ENCODE peak calls at places on chromosome 9, in nine cellular contexts. F is NCI-H2171 treated with DMSO at 0.1 percent for 48 hours; H is T-helper 22 cell; D is cardiac muscle cell; B is RCC 7860; M is activated CD8-positive, alpha-beta memory T cell treated with anti-CD3 and anti-CD28 coated beads, Interleukin-2, amount 50 U/mL, for 4 hours; J is EL; W is H4; X is tibial nerve. Q is an unnamed sample.

GRCh38 chr9:96255698-96256097 is 46.3 kb downstream of the HSD17B3 start:
- DNase-seq in W (no peak), D (no peak), M (no peak), J (no peak), X (no peak), H (no peak), B (no peak), F (no peak), Q (no peak)

GRCh38 chr9:95766906-95767305 is 108.6 kb upstream of the ERCC6L2 start:
- DNase-seq in M (no peak), F (no peak), J (no peak), H (no peak), X (no peak), D (no peak), B (no peak), W (no peak), Q (no peak)

GRCh38 chr9:72749276-72749675 is 203.6 kb downstream of the ALDH1A1 start:
- DNase-seq in W (no peak), H (no peak), M (no peak), D (no peak), F (no peak), B (no peak), X (no peak), J (no peak), Q (no peak)

GRCh38 chr9:115952667-115953316 is 200.8 kb upstream of the PAPPA start:
- DNase-seq in J (peak; percentile 86), M (no peak), W (peak; percentile 41), B (no peak), H (no peak), F (no peak), X (no peak), D (peak; percentile 50), Q (no peak)

GRCh38 chr9:127767405-127767804 is 11.1 kb downstream of the SH2D3C start:
- DNase-seq in F (peak; percentile 87), X (no peak), B (no peak), J (no peak), W (no peak), M (no peak), D (no peak), H (no peak), Q (no peak)

GRCh38 chr9:117343416-117343815 is 71.4 kb downstream of the ASTN2 start:
- DNase-seq in J (peak; percentile 10), W (no peak), X (no peak), M (no peak), H (no peak), D (peak; percentile 4), F (no peak), B (peak; percentile 19), Q (no peak)

GRCh38 chr9:71487046-71487445 is 281.3 kb downstream of the CEMIP2 start:
- DNase-seq in J (peak; percentile 8), M (no peak), F (no peak), D (peak; percentile 4), H (no peak), B (no peak), X (peak; percentile 19), W (no peak), Q (no peak)

GRCh38 chr9:95477441-95477840 is 39.3 kb downstream of the PTCH1 start:
- DNase-seq in J (no peak), W (no peak), H (no peak), M (no peak), B (no peak), F (no peak), X (no peak), D (no peak), Q (peak; percentile 67)

GRCh38 chr9:37466037-37466709 is 923 bp upstream of the ZBTB5 start:
- DNase-seq in X (peak; percentile 17), M (peak; percentile 24), F (peak; percentile 2), J (peak; percentile 91), B (peak; percentile 82), D (peak; percentile 93), H (peak; percentile 13), W (peak; percentile 86), Q (peak; percentile 31)

GRCh38 chr9:110095238-110095637 is 112.7 kb downstream of the C9orf152 start:
- DNase-seq in B (no peak), J (no peak), H (no peak), F (peak; percentile 29), X (no peak), D (peak; percentile 80), M (no peak), W (no peak), Q (peak; percentile 8)

GRCh38 chr9:37760416-37761165 is 7.0 kb downstream of the TRMT10B start:
- DNase-seq in B (peak; percentile 39), M (no peak), X (no peak), D (peak; percentile 38), J (peak; percentile 76), F (no peak), H (no peak), W (no peak), Q (no peak)

GRCh38 chr9:12640021-12640587 is 53.1 kb upstream of the TYRP1 start:
- DNase-seq in D (peak; percentile 81), W (peak; percentile 19), X (no peak), B (peak; percentile 41), J (peak; percentile 41), F (peak; percentile 59), M (no peak), H (no peak), Q (no peak)

GRCh38 chr9:137235424-137236237 is 4.9 kb downstream of the SLC34A3 start:
- DNase-seq in D (no peak), X (no peak), J (no peak), W (no peak), H (no peak), M (no peak), B (no peak), F (no peak), Q (no peak)